ENCODE peak calls at places on chromosome 1, in five cellular contexts. Z, X, N, Y and Q are unnamed samples.

GRCh38 chr1:2377751-2378440 is 13.5 kb downstream of the MORN1 start:
- DNase-seq in Z (peak; percentile 32), X (no peak), N (no peak), Y (no peak), Q (no peak)

GRCh38 chr1:54813479-54814147 is 12.5 kb upstream of the TTC22 start:
- DNase-seq in Z (no peak), X (no peak), N (no peak), Y (no peak), Q (no peak)

GRCh38 chr1:58999676-59000075 is 215.8 kb upstream of the JUN start:
- DNase-seq in Z (no peak), X (no peak), N (no peak), Y (no peak), Q (no peak)

GRCh38 chr1:18091660-18092446 is 15.7 kb upstream of the IGSF21 start:
- DNase-seq in Z (no peak), X (no peak), N (no peak), Y (peak; percentile 26), Q (peak; percentile 31)

GRCh38 chr1:79006564-79006963 is at the start of gene ADGRL4:
- DNase-seq in Z (peak; percentile 57), X (peak; percentile 78), N (no peak), Y (peak; percentile 67), Q (peak; percentile 24)

GRCh38 chr1:90114521-90115141 is 119.7 kb downstream of the ZNF326 start:
- DNase-seq in Z (no peak), X (no peak), N (peak; percentile 62), Y (peak; percentile 59), Q (peak; percentile 51)

GRCh38 chr1:164515932-164516331 is 43.1 kb upstream of the PBX1 start:
- DNase-seq in Z (no peak), X (peak; percentile 5), N (no peak), Y (no peak), Q (no peak)

GRCh38 chr1:195097316-195097715 is 1510.9 kb downstream of the KCNT2 start:
- DNase-seq in Z (no peak), X (no peak), N (peak; percentile 81), Y (peak; percentile 12), Q (no peak)

GRCh38 chr1:82485591-82486369 is 685.0 kb downstream of the ADGRL2 start:
- DNase-seq in Z (peak; percentile 48), X (peak; percentile 41), N (no peak), Y (peak; percentile 80), Q (peak; percentile 57)

GRCh38 chr1:237677979-237678378 is 212.7 kb downstream of the ZP4 start:
- DNase-seq in Z (no peak), X (no peak), N (peak; percentile 47), Y (peak; percentile 34), Q (peak; percentile 11)

GRCh38 chr1:109704173-109704572 is 7.9 kb upstream of the GSTM5 start:
- DNase-seq in Z (no peak), X (no peak), N (no peak), Y (no peak), Q (no peak)

GRCh38 chr1:10033359-10033845 is 644 bp downstream of the UBE4B start:
- DNase-seq in Z (peak; percentile 59), X (peak; percentile 8), N (peak; percentile 53), Y (peak; percentile 38), Q (no peak)
- TF ChIP-seq CTCF in Z (no peak), X (no peak), N (no peak), Y (no peak), Q (peak; percentile 4)

GRCh38 chr1:228836954-228837481 is 101.7 kb downstream of the RHOU start:
- DNase-seq in Z (no peak), X (no peak), N (no peak), Y (no peak), Q (no peak)

GRCh38 chr1:228839656-228840055 is 104.4 kb downstream of the RHOU start:
- DNase-seq in Z (no peak), X (no peak), N (no peak), Y (no peak), Q (no peak)

GRCh38 chr1:228836427-228836826 is 101.1 kb downstream of the RHOU start:
- DNase-seq in Z (no peak), X (no peak), N (no peak), Y (no peak), Q (no peak)

GRCh38 chr1:228837817-228838716 is 102.8 kb downstream of the RHOU start:
- DNase-seq in Z (no peak), X (peak; percentile 40), N (no peak), Y (peak; percentile 96), Q (peak; percentile 91)

GRCh38 chr1:228838717-228839500 is 103.6 kb downstream of the RHOU start:
- DNase-seq in Z (no peak), X (no peak), N (no peak), Y (peak; percentile 54), Q (no peak)
- H3K4me3 ChIP-seq in Z (no peak overlapping the region), X (no peak overlapping the region), N (no peak overlapping the region), Y (no peak overlapping the region), Q (no peak overlapping the region)

DNA sequence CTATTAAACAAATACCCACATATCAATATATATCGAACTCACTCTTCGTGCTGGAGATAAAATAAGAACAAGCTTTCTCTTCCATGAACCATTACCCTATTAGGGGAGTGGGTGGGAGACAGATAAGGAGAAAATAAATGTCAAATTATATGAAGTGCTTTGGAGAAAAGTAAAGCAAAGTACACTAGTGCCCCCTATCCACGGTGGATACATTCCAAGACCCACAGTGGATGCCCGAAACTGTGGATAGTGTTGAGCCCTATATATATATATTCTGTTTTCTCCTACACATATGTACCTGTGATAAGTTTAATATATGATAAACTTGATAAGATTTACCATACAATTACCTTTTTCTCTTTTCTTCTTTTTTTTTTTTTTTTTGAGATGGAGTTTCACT is 54.6 kb downstream of the FH start:
- DNase-seq in Z (no peak), X (no peak), N (no peak), Y (no peak), Q (no peak)
- TF ChIP-seq CTCF in Z (no peak), X (no peak), N (no peak), Y (no peak), Q (no peak)

DNA sequence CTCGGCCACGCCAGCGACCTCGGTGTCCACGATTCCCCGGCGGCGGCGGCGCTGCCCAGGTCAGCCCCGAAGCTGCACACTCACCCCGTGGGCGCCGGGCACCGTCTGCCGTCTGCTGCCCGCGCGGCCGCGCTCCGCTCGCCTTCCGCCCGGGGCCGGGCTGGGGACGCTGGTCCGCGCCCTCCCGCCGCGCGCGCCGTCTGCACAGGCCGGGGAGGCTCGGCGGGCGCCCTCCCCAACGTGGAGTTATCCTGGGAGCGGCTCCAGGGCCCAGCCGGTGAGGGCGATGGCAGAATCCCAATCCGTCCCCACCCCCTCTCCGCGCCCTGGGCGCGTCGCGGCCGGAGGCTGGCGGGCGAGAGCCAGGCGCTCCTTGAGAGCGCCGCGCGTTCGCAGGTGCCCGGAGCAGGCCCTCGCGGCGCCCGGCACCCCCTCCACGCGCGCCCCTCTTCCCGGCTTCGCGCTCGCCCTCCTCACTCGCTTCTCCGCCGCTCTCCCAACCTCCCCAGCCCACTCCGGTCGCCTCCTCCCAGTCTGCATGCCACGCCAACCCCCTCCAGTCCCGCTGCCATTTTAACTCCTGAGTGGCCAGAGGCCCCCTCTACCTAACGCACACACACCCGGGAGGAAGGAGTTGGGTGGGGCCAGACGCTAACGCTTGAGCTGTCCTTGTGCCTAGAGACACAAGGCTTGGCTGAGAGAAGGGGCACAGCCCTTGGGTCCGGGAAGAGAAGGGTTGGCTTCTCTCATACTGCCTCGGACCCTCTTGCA is at the start of gene LRRN2:
- DNase-seq in Z (no peak), X (no peak), N (no peak), Y (no peak), Q (no peak)
- H3K4me3 ChIP-seq in Z (peak within 1 kb of the TSS; percentile 59), X (peak within 1 kb of the TSS; percentile 61), N (no peak within 1 kb of the TSS), Y (no peak within 1 kb of the TSS), Q (peak within 1 kb of the TSS; percentile 22)

GRCh38 chr1:167453156-167453555 is 65.2 kb downstream of the CD247 start:
- DNase-seq in Z (no peak), X (no peak), N (no peak), Y (no peak), Q (no peak)

GRCh38 chr1:167450843-167451242 is 67.5 kb downstream of the CD247 start:
- DNase-seq in Z (no peak), X (no peak), N (peak; percentile 70), Y (no peak), Q (no peak)

GRCh38 chr1:167454304-167454928 is 63.9 kb downstream of the CD247 start:
- DNase-seq in Z (no peak), X (no peak), N (no peak), Y (no peak), Q (no peak)

GRCh38 chr1:167454929-167455785 is 63.2 kb downstream of the CD247 start:
- DNase-seq in Z (peak; percentile 83), X (peak; percentile 36), N (peak; percentile 87), Y (no peak), Q (no peak)

DNA sequence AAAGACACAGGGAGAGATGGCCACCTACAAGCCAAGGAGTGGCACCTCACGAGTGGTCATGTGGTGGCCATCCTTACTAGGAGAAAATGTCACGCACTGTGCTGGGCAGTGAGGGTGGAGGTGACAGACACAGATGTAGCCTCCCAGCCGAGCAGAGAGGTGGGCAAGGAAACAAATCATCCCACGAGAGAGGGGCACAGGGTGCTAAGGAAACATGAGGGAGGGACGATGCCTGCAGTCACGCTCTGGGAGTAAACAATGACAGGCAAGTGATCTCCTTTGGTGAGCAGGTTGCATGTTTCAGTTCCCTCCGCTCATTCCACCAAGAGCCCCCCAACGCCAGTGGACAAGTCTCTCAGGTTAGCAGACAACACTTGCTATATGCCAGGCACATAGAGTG is 65.8 kb downstream of the CD247 start:
- DNase-seq in Z (no peak), X (no peak), N (no peak), Y (no peak), Q (no peak)
- TF ChIP-seq CTCF in Z (no peak), X (no peak), N (no peak), Y (no peak), Q (no peak)

DNA sequence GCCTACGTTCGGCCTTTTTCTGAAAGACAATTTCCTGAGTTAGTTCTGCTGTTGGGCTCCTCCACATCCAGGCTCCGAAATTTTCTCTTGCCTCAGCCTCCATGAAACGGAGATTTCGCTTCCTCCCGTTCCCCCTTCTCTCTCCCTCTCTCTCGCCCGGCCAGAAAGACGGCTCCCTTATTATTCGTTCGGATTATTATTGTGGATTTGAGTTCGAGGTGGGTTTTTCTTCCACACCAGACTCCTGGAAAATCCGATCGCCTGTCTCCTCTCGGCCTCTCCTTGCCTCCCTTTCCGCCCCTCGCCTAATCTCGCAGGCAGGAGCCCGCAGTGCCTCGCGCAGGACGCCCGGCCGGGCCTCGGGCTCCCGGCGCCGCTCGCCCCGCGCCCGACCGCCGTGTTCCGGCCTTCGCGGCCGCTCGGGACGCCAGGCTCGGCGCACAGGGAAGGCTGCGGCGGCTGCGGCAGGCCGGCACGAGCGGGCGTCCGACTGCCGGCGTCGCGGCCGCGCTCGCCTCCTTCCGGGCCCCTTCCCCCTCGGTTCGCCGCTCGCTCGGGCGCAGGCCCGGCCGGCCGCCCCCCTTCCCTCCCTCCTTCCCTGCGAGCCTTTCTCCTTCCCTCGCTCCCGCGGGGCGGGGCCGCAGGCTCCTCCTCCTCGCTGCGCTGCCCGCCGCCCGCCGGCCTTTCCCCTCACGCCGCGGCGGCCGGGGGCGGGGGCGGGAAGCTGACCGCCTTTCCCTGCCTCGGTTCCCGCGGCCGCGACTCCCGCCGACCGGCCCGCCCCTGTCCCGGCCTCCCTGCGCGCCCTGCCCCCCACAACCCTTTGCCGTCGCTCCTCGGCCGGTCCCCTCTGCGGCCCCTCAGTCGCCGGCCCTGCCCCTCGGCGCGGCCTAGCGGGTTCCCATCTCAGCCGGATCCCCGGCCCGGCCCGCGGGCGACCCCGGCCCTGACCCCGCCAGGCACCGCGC is at the start of gene ARHGEF11:
- DNase-seq in Z (peak; percentile 96), X (peak; percentile 93), N (peak; percentile 87), Y (peak; percentile 89), Q (peak; percentile 67)
- H3K4me3 ChIP-seq in Z (peak within 1 kb of the TSS; percentile 78), X (peak within 1 kb of the TSS; percentile 68), N (peak within 1 kb of the TSS; percentile 82), Y (peak within 1 kb of the TSS; percentile 58), Q (peak within 1 kb of the TSS; percentile 58)